ENCODE peak calls at places on chromosomes 12 and 14, in five cellular contexts. One of them, this sample, is unnamed.
A peak's percentile ranks its signal among the peaks of the same experiment; 100 is the strongest.

GRCh38 chr12:3712209-3712992 is 40.5 kb downstream of the CRACR2A start:
- DNase-seq in Calu3: no peak
- DNase-seq in mucosa of descending colon: no peak
- DNase-seq in BJ: no peak
- DNase-seq in CD4-positive, alpha-beta T cell: no peak
- DNase-seq in this sample: no peak

GRCh38 chr12:113242560-113242959 is 21.3 kb downstream of the TPCN1 start:
- DNase-seq in Calu3: no peak
- DNase-seq in mucosa of descending colon: no peak
- DNase-seq in BJ: no peak
- DNase-seq in CD4-positive, alpha-beta T cell: no peak
- DNase-seq in this sample: no peak

GRCh38 chr12:86727151-86727550 is 471.0 kb upstream of the MGAT4C start:
- DNase-seq in Calu3: no peak
- DNase-seq in mucosa of descending colon: no peak
- DNase-seq in BJ: no peak
- DNase-seq in CD4-positive, alpha-beta T cell: no peak
- DNase-seq in this sample: no peak

GRCh38 chr12:2401040-2401439 is 348.3 kb downstream of the CACNA1C start:
- DNase-seq in Calu3: no peak
- DNase-seq in mucosa of descending colon: no peak
- DNase-seq in BJ: no peak
- DNase-seq in CD4-positive, alpha-beta T cell: no peak
- DNase-seq in this sample: no peak

GRCh38 chr14:104998801-104999200 is 13.2 kb downstream of the CLBA1 start:
- DNase-seq in Calu3: no peak
- DNase-seq in mucosa of descending colon: no peak
- DNase-seq in BJ: no peak
- DNase-seq in CD4-positive, alpha-beta T cell: no peak
- DNase-seq in this sample: no peak

GRCh38 chr12:122753213-122753571 is 568 bp downstream of the DENR start:
- DNase-seq in Calu3: no peak
- DNase-seq in mucosa of descending colon: no peak
- DNase-seq in BJ: no peak
- DNase-seq in CD4-positive, alpha-beta T cell: no peak
- DNase-seq in this sample: no peak

GRCh38 chr12:25655702-25656101 is 102.6 kb upstream of the LMNTD1 start:
- DNase-seq in Calu3: peak; percentile 47
- DNase-seq in mucosa of descending colon: no peak
- DNase-seq in BJ: no peak
- DNase-seq in CD4-positive, alpha-beta T cell: no peak
- DNase-seq in this sample: no peak

GRCh38 chr12:18684430-18684829 is 53.4 kb downstream of the PLCZ1 start:
- DNase-seq in Calu3: no peak
- DNase-seq in mucosa of descending colon: no peak
- DNase-seq in BJ: no peak
- DNase-seq in CD4-positive, alpha-beta T cell: no peak
- DNase-seq in this sample: no peak

GRCh38 chr12:128365831-128366231 is 98.9 kb downstream of the TMEM132C start:
- DNase-seq in Calu3: no peak
- DNase-seq in mucosa of descending colon: no peak
- DNase-seq in BJ: no peak
- DNase-seq in CD4-positive, alpha-beta T cell: no peak
- DNase-seq in this sample: no peak

GRCh38 chr12:46371718-46372130 is 849 bp downstream of the SLC38A2 start:
- DNase-seq in Calu3: peak; percentile 53
- DNase-seq in mucosa of descending colon: peak; percentile 81
- DNase-seq in BJ: no peak
- DNase-seq in CD4-positive, alpha-beta T cell: peak; percentile 38
- DNase-seq in this sample: peak; percentile 61

GRCh38 chr14:103709814-103710213 is 5.4 kb downstream of the XRCC3 start:
- DNase-seq in Calu3: no peak
- DNase-seq in mucosa of descending colon: no peak
- DNase-seq in BJ: no peak
- DNase-seq in CD4-positive, alpha-beta T cell: no peak
- DNase-seq in this sample: no peak

GRCh38 chr12:57461326-57461903 is 1.8 kb downstream of the GLI1 start:
- DNase-seq in Calu3: peak; percentile 34
- DNase-seq in mucosa of descending colon: peak; percentile 76
- DNase-seq in BJ: no peak
- DNase-seq in CD4-positive, alpha-beta T cell: no peak
- DNase-seq in this sample: no peak

GRCh38 chr14:85660243-85660922 is 130.4 kb downstream of the FLRT2 start:
- DNase-seq in Calu3: no peak
- DNase-seq in mucosa of descending colon: no peak
- DNase-seq in BJ: no peak
- DNase-seq in CD4-positive, alpha-beta T cell: no peak
- DNase-seq in this sample: no peak

GRCh38 chr12:120689397-120690082 is 2.6 kb downstream of the MLEC start:
- DNase-seq in Calu3: no peak
- DNase-seq in mucosa of descending colon: no peak
- DNase-seq in BJ: no peak
- DNase-seq in CD4-positive, alpha-beta T cell: no peak
- DNase-seq in this sample: no peak

GRCh38 chr12:12035229-12035628 is 35.5 kb upstream of the BCL2L14 start:
- DNase-seq in Calu3: no peak
- DNase-seq in mucosa of descending colon: no peak
- DNase-seq in BJ: no peak
- DNase-seq in CD4-positive, alpha-beta T cell: no peak
- DNase-seq in this sample: no peak

GRCh38 chr12:94304012-94304411 is 155.6 kb downstream of the PLXNC1 start:
- DNase-seq in Calu3: no peak
- DNase-seq in mucosa of descending colon: no peak
- DNase-seq in BJ: no peak
- DNase-seq in CD4-positive, alpha-beta T cell: no peak
- DNase-seq in this sample: no peak

GRCh38 chr14:68384881-68385280 is 408.0 kb downstream of the ZFP36L1 start:
- DNase-seq in Calu3: no peak
- DNase-seq in mucosa of descending colon: no peak
- DNase-seq in BJ: no peak
- DNase-seq in CD4-positive, alpha-beta T cell: no peak
- DNase-seq in this sample: peak; percentile 56

GRCh38 chr12:120261951-120262851 is 3.3 kb downstream of the PXN start:
- DNase-seq in Calu3: peak; percentile 34
- DNase-seq in mucosa of descending colon: no peak
- DNase-seq in BJ: no peak
- DNase-seq in CD4-positive, alpha-beta T cell: no peak
- DNase-seq in this sample: no peak

GRCh38 chr14:42930058-42930457 is 1323.4 kb downstream of the LRFN5 start:
- DNase-seq in Calu3: no peak
- DNase-seq in mucosa of descending colon: peak; percentile 25
- DNase-seq in BJ: no peak
- DNase-seq in CD4-positive, alpha-beta T cell: no peak
- DNase-seq in this sample: peak; percentile 50

GRCh38 chr12:5589055-5589454 is 157.1 kb downstream of the NTF3 start:
- DNase-seq in Calu3: no peak
- DNase-seq in mucosa of descending colon: no peak
- DNase-seq in BJ: no peak
- DNase-seq in CD4-positive, alpha-beta T cell: no peak
- DNase-seq in this sample: no peak

GRCh38 chr12:28415755-28416154 is 225.5 kb downstream of the CCDC91 start:
- DNase-seq in Calu3: no peak
- DNase-seq in mucosa of descending colon: no peak
- DNase-seq in BJ: peak; percentile 78
- DNase-seq in CD4-positive, alpha-beta T cell: no peak
- DNase-seq in this sample: no peak

GRCh38 chr12:29750131-29750927 is 33.4 kb downstream of the TMTC1 start:
- DNase-seq in Calu3: no peak
- DNase-seq in mucosa of descending colon: no peak
- DNase-seq in BJ: no peak
- DNase-seq in CD4-positive, alpha-beta T cell: no peak
- DNase-seq in this sample: no peak

GRCh38 chr12:130017571-130018449 is 114.0 kb upstream of the TMEM132D start:
- DNase-seq in Calu3: no peak
- DNase-seq in mucosa of descending colon: no peak
- DNase-seq in BJ: no peak
- DNase-seq in CD4-positive, alpha-beta T cell: no peak
- DNase-seq in this sample: no peak

GRCh38 chr14:50344831-50345563 is 32.9 kb downstream of the DMAC2L start:
- DNase-seq in Calu3: no peak
- DNase-seq in mucosa of descending colon: no peak
- DNase-seq in BJ: peak; percentile 65
- DNase-seq in CD4-positive, alpha-beta T cell: no peak
- DNase-seq in this sample: no peak

GRCh38 chr14:30588873-30589272 is 29.9 kb downstream of the G2E3 start:
- DNase-seq in Calu3: no peak
- DNase-seq in mucosa of descending colon: no peak
- DNase-seq in BJ: no peak
- DNase-seq in CD4-positive, alpha-beta T cell: no peak
- DNase-seq in this sample: no peak

GRCh38 chr12:44574586-44574985 is 301.5 kb downstream of the NELL2 start:
- DNase-seq in Calu3: no peak
- DNase-seq in mucosa of descending colon: no peak
- DNase-seq in BJ: no peak
- DNase-seq in CD4-positive, alpha-beta T cell: no peak
- DNase-seq in this sample: no peak

GRCh38 chr14:64625363-64626232 is 75.8 kb downstream of the PPP1R36 start:
- DNase-seq in Calu3: no peak
- DNase-seq in mucosa of descending colon: peak; percentile 62
- DNase-seq in BJ: no peak
- DNase-seq in CD4-positive, alpha-beta T cell: no peak
- DNase-seq in this sample: no peak

GRCh38 chr12:41212625-41213024 is 24.5 kb downstream of the PDZRN4 start:
- DNase-seq in Calu3: no peak
- DNase-seq in mucosa of descending colon: no peak
- DNase-seq in BJ: no peak
- DNase-seq in CD4-positive, alpha-beta T cell: no peak
- DNase-seq in this sample: no peak

GRCh38 chr12:94644141-94644575 is 6.2 kb downstream of the TMCC3 start:
- DNase-seq in Calu3: no peak
- DNase-seq in mucosa of descending colon: no peak
- DNase-seq in BJ: no peak
- DNase-seq in CD4-positive, alpha-beta T cell: no peak
- DNase-seq in this sample: peak; percentile 63

GRCh38 chr14:101064121-101064661 is 160.7 kb upstream of the RTL1 start:
- DNase-seq in Calu3: no peak
- DNase-seq in mucosa of descending colon: no peak
- DNase-seq in BJ: no peak
- DNase-seq in CD4-positive, alpha-beta T cell: no peak
- DNase-seq in this sample: peak; percentile 39

GRCh38 chr14:61678966-61679365 is 16.3 kb upstream of the HIF1A start:
- DNase-seq in Calu3: no peak
- DNase-seq in mucosa of descending colon: no peak
- DNase-seq in BJ: no peak
- DNase-seq in CD4-positive, alpha-beta T cell: no peak
- DNase-seq in this sample: no peak

GRCh38 chr12:114293571-114294302 is 112.2 kb downstream of the TBX5 start:
- DNase-seq in Calu3: no peak
- DNase-seq in mucosa of descending colon: no peak
- DNase-seq in BJ: no peak
- DNase-seq in CD4-positive, alpha-beta T cell: no peak
- DNase-seq in this sample: no peak

GRCh38 chr12:105704788-105705187 is 374.3 kb downstream of the C12orf75 start:
- DNase-seq in Calu3: no peak
- DNase-seq in mucosa of descending colon: peak; percentile 35
- DNase-seq in BJ: no peak
- DNase-seq in CD4-positive, alpha-beta T cell: no peak
- DNase-seq in this sample: no peak

GRCh38 chr14:73502017-73502619 is 11.4 kb downstream of the RIOX1 start:
- DNase-seq in Calu3: no peak
- DNase-seq in mucosa of descending colon: no peak
- DNase-seq in BJ: no peak
- DNase-seq in CD4-positive, alpha-beta T cell: no peak
- DNase-seq in this sample: no peak

GRCh38 chr14:24634158-24634557 is at the start of gene GZMB:
- DNase-seq in Calu3: no peak
- DNase-seq in mucosa of descending colon: no peak
- DNase-seq in BJ: no peak
- DNase-seq in CD4-positive, alpha-beta T cell: no peak
- DNase-seq in this sample: no peak

GRCh38 chr14:65095633-65096205 is 6.6 kb downstream of the MAX start:
- DNase-seq in Calu3: no peak
- DNase-seq in mucosa of descending colon: no peak
- DNase-seq in BJ: peak; percentile 29
- DNase-seq in CD4-positive, alpha-beta T cell: no peak
- DNase-seq in this sample: no peak

GRCh38 chr14:60514378-60515243 is 5.7 kb downstream of the SIX6 start:
- DNase-seq in Calu3: peak; percentile 59
- DNase-seq in mucosa of descending colon: no peak
- DNase-seq in BJ: no peak
- DNase-seq in CD4-positive, alpha-beta T cell: no peak
- DNase-seq in this sample: no peak
- TF ChIP-seq CTCF in Calu3: peak; percentile 37
- TF ChIP-seq CTCF in mucosa of descending colon: no peak
- TF ChIP-seq CTCF in BJ: no peak
- TF ChIP-seq CTCF in CD4-positive, alpha-beta T cell: no peak
- TF ChIP-seq CTCF in this sample: peak; percentile 37

GRCh38 chr14:40417777-40418401 is 985.7 kb upstream of the FBXO33 start:
- DNase-seq in Calu3: no peak
- DNase-seq in mucosa of descending colon: no peak
- DNase-seq in BJ: no peak
- DNase-seq in CD4-positive, alpha-beta T cell: no peak
- DNase-seq in this sample: no peak
- TF ChIP-seq CTCF in Calu3: no peak
- TF ChIP-seq CTCF in mucosa of descending colon: no peak
- TF ChIP-seq CTCF in BJ: no peak
- TF ChIP-seq CTCF in CD4-positive, alpha-beta T cell: no peak
- TF ChIP-seq CTCF in this sample: peak; percentile 20

GRCh38 chr12:48980953-48981756 is 3.0 kb downstream of the WNT1 start:
- DNase-seq in Calu3: no peak
- DNase-seq in mucosa of descending colon: peak; percentile 64
- DNase-seq in BJ: no peak
- DNase-seq in CD4-positive, alpha-beta T cell: no peak
- DNase-seq in this sample: no peak
- TF ChIP-seq CTCF in Calu3: no peak
- TF ChIP-seq CTCF in mucosa of descending colon: no peak
- TF ChIP-seq CTCF in BJ: no peak
- TF ChIP-seq CTCF in CD4-positive, alpha-beta T cell: no peak
- TF ChIP-seq CTCF in this sample: peak; percentile 43

GRCh38 chr14:47917344-47917954 is 242.0 kb upstream of the MDGA2 start:
- DNase-seq in Calu3: peak; percentile 13
- DNase-seq in mucosa of descending colon: no peak
- DNase-seq in BJ: no peak
- DNase-seq in CD4-positive, alpha-beta T cell: no peak
- DNase-seq in this sample: no peak
- TF ChIP-seq CTCF in Calu3: peak; percentile 8
- TF ChIP-seq CTCF in mucosa of descending colon: no peak
- TF ChIP-seq CTCF in BJ: peak; percentile 8
- TF ChIP-seq CTCF in CD4-positive, alpha-beta T cell: no peak
- TF ChIP-seq CTCF in this sample: peak; percentile 19

GRCh38 chr14:102140027-102140749 is 491 bp downstream of the WDR20 start:
- DNase-seq in Calu3: peak; percentile 29
- DNase-seq in mucosa of descending colon: peak; percentile 69
- DNase-seq in BJ: no peak
- DNase-seq in CD4-positive, alpha-beta T cell: no peak
- DNase-seq in this sample: peak; percentile 51

GRCh38 chr14:102138935-102139247 is 806 bp upstream of the WDR20 start:
- DNase-seq in Calu3: no peak
- DNase-seq in mucosa of descending colon: no peak
- DNase-seq in BJ: no peak
- DNase-seq in CD4-positive, alpha-beta T cell: peak; percentile 1
- DNase-seq in this sample: no peak

GRCh38 chr14:102140750-102141145 is 1.1 kb downstream of the WDR20 start:
- DNase-seq in Calu3: no peak
- DNase-seq in mucosa of descending colon: no peak
- DNase-seq in BJ: no peak
- DNase-seq in CD4-positive, alpha-beta T cell: no peak
- DNase-seq in this sample: no peak

GRCh38 chr14:102138535-102138934 is 1.2 kb upstream of the WDR20 start:
- DNase-seq in Calu3: no peak
- DNase-seq in mucosa of descending colon: no peak
- DNase-seq in BJ: no peak
- DNase-seq in CD4-positive, alpha-beta T cell: no peak
- DNase-seq in this sample: no peak

GRCh38 chr14:102139248-102140026 is at the start of gene WDR20:
- DNase-seq in Calu3: peak; percentile 99
- DNase-seq in mucosa of descending colon: peak; percentile 100
- DNase-seq in BJ: peak; percentile 76
- DNase-seq in CD4-positive, alpha-beta T cell: peak; percentile 99
- DNase-seq in this sample: peak; percentile 96
- TF ChIP-seq CTCF in Calu3: no peak
- TF ChIP-seq CTCF in mucosa of descending colon: no peak
- TF ChIP-seq CTCF in BJ: no peak
- TF ChIP-seq CTCF in CD4-positive, alpha-beta T cell: no peak
- TF ChIP-seq CTCF in this sample: no peak